ENCODE peak calls at places on chromosomes 11 and 22, in four cellular contexts. One of them, this sample, is unnamed.

GRCh38 chr11:69541501-69542313 is 60.2 kb downstream of the LINC01488 start:
- DNase-seq in ascending aorta: no peak
- DNase-seq in tibial nerve: no peak
- DNase-seq in transverse colon: no peak
- DNase-seq in this sample: peak; percentile 35

GRCh38 chr11:22976146-22976545 is 115.9 kb upstream of the CCDC179 start:
- DNase-seq in tibial nerve: no peak
- DNase-seq in ascending aorta: no peak
- DNase-seq in transverse colon: no peak
- DNase-seq in this sample: no peak

GRCh38 chr11:96015911-96016565 is 92.1 kb upstream of the MTMR2 start:
- DNase-seq in transverse colon: no peak
- DNase-seq in tibial nerve: no peak
- DNase-seq in ascending aorta: no peak
- DNase-seq in this sample: no peak

GRCh38 chr22:20211997-20212753 is 55.9 kb downstream of the RTN4R start:
- DNase-seq in transverse colon: peak; percentile 57
- DNase-seq in tibial nerve: peak; percentile 29
- DNase-seq in ascending aorta: no peak
- DNase-seq in this sample: peak; percentile 21

GRCh38 chr11:6251120-6251733 is 8.4 kb upstream of the CCKBR start:
- DNase-seq in transverse colon: peak; percentile 82
- DNase-seq in ascending aorta: no peak
- DNase-seq in tibial nerve: peak; percentile 47
- DNase-seq in this sample: peak; percentile 73

GRCh38 chr11:115255006-115255762 is 249.0 kb downstream of the CADM1 start:
- DNase-seq in ascending aorta: no peak
- DNase-seq in tibial nerve: no peak
- DNase-seq in transverse colon: no peak
- DNase-seq in this sample: no peak

GRCh38 chr22:44024288-44024908 is at the start of gene PARVB:
- DNase-seq in ascending aorta: no peak
- DNase-seq in tibial nerve: no peak
- DNase-seq in transverse colon: peak; percentile 17
- DNase-seq in this sample: no peak

GRCh38 chr11:19872526-19873135 is 160.0 kb downstream of the NAV2 start:
- DNase-seq in ascending aorta: no peak
- DNase-seq in tibial nerve: no peak
- DNase-seq in transverse colon: no peak
- DNase-seq in this sample: no peak

GRCh38 chr11:46367244-46367915 is 14.1 kb upstream of the MDK start:
- DNase-seq in transverse colon: peak; percentile 72
- DNase-seq in ascending aorta: no peak
- DNase-seq in tibial nerve: peak; percentile 59
- DNase-seq in this sample: no peak

GRCh38 chr22:21947040-21948014 is 5.3 kb downstream of the PPM1F start:
- DNase-seq in transverse colon: no peak
- DNase-seq in tibial nerve: no peak
- DNase-seq in ascending aorta: no peak
- DNase-seq in this sample: no peak

GRCh38 chr11:60700689-60701508 is 1.5 kb downstream of the MS4A8 start:
- DNase-seq in tibial nerve: no peak
- DNase-seq in transverse colon: peak; percentile 53
- DNase-seq in ascending aorta: no peak
- DNase-seq in this sample: no peak

GRCh38 chr22:40818192-40818746 is 877 bp downstream of the SLC25A17 start:
- DNase-seq in ascending aorta: no peak
- DNase-seq in transverse colon: no peak
- DNase-seq in tibial nerve: no peak
- DNase-seq in this sample: no peak

GRCh38 chr11:122509091-122509490 is 146.4 kb upstream of the UBASH3B start:
- DNase-seq in transverse colon: no peak
- DNase-seq in tibial nerve: no peak
- DNase-seq in ascending aorta: no peak
- DNase-seq in this sample: no peak

GRCh38 chr11:62889484-62890437 is 9.1 kb downstream of the SLC3A2 start:
- DNase-seq in transverse colon: peak; percentile 67
- DNase-seq in ascending aorta: no peak
- DNase-seq in tibial nerve: no peak
- DNase-seq in this sample: no peak

GRCh38 chr22:22033803-22034468 is 51.3 kb upstream of the TOP3B start:
- DNase-seq in transverse colon: no peak
- DNase-seq in ascending aorta: no peak
- DNase-seq in tibial nerve: no peak
- DNase-seq in this sample: no peak

GRCh38 chr22:25824828-25825474 is 83.0 kb downstream of the MYO18B start:
- DNase-seq in ascending aorta: no peak
- DNase-seq in transverse colon: no peak
- DNase-seq in tibial nerve: no peak
- DNase-seq in this sample: no peak

DNA sequence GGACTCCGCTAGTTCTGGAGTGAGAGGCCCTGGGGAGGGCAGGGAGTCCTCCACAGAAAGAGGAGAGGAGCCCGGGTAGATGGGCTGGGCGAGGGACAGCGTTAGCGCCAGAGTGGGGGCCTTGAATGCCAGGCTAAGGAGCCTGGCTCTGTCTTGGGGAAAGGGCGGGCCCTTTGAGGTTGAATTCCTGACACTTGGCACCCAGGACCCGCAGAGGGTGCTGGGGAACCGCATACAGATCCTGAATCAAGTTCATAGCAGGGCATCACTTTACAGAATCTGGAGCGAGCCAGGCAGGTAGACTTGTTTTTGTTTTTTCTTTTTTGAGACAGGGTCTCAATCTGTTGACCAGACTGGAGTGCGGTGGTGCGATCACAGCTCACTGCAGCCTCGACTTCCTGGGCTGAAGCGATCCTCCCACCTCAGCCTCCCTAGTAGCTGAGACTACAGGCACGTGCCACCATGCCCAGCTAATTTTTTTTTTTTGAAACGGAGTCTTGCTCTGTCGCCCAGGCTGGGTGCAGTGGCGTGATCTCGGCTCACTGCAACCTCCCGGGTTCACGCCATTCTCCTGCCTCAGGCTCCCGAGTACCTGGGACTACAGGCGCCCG is 6.0 kb downstream of the CARNS1 start:
- DNase-seq in tibial nerve: no peak
- DNase-seq in ascending aorta: no peak
- DNase-seq in transverse colon: no peak
- DNase-seq in this sample: no peak
- TF ChIP-seq CTCF in tibial nerve: no peak
- TF ChIP-seq CTCF in ascending aorta: no peak
- TF ChIP-seq CTCF in transverse colon: no peak
- TF ChIP-seq CTCF in this sample: no peak

GRCh38 chr22:46863794-46864193 is 101.3 kb downstream of the TBC1D22A start:
- DNase-seq in ascending aorta: no peak
- DNase-seq in transverse colon: no peak
- DNase-seq in tibial nerve: no peak
- DNase-seq in this sample: no peak
- TF ChIP-seq CTCF in ascending aorta: no peak
- TF ChIP-seq CTCF in transverse colon: no peak
- TF ChIP-seq CTCF in tibial nerve: no peak
- TF ChIP-seq CTCF in this sample: no peak

GRCh38 chr11:1482581-1483444 is 3.8 kb downstream of the MOB2 start:
- DNase-seq in tibial nerve: no peak
- DNase-seq in ascending aorta: peak; percentile 30
- DNase-seq in transverse colon: no peak
- DNase-seq in this sample: no peak
- TF ChIP-seq CTCF in tibial nerve: no peak
- TF ChIP-seq CTCF in ascending aorta: peak; percentile 31
- TF ChIP-seq CTCF in transverse colon: no peak
- TF ChIP-seq CTCF in this sample: no peak

DNA sequence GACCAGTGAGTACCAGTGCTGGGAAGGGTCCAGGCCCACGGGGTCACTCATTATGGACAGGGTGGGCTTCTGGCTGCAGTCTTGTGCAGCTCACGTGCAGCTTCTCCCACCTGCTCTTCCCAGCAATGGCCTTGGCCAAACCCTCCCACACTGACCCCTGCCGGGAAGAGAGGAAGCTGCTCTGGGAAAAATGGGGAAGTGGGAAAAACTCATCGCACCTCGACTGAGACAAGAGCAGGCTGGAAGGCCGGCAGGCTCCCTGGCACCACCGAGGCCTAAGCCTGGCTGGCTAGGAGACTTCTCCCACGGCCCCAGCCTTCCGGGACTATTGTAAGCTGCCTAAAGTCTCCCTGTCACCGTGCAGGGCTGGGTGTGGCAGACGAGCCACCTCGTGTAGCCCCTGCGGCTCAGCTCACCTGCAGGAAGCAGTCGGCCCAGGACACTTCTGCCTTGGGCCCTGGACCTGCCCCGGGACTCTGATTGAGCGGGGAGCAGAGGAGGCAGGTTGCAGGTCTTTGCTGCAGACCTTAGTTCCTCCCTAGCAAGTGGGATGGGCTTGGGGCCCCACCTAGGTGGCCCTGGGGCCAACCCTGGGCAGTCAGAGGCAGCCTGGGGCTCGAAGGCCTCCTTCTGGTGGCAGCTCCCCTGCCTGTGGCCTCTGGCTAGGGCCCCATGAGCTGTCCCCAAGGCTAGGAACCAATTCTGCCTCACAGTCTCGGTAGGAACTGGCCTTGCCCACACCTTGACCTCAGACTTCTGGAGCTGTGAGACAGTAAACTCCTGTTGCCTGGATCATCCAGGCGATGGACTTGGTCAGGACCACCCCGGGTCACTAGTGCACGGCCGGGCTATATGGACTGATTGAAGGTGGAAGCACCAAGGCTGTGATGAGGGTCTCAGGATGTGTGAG is 23.1 kb downstream of the MRGPRG start:
- DNase-seq in transverse colon: peak; percentile 41
- DNase-seq in ascending aorta: no peak
- DNase-seq in tibial nerve: no peak
- DNase-seq in this sample: no peak
- TF ChIP-seq CTCF in transverse colon: peak; percentile 46
- TF ChIP-seq CTCF in ascending aorta: peak; percentile 27
- TF ChIP-seq CTCF in tibial nerve: no peak
- TF ChIP-seq CTCF in this sample: peak; percentile 11

GRCh38 chr11:109040303-109040702 is 375.4 kb downstream of the DDX10 start:
- DNase-seq in transverse colon: no peak
- DNase-seq in tibial nerve: no peak
- DNase-seq in ascending aorta: no peak
- DNase-seq in this sample: no peak
- TF ChIP-seq CTCF in transverse colon: no peak
- TF ChIP-seq CTCF in tibial nerve: no peak
- TF ChIP-seq CTCF in ascending aorta: no peak
- TF ChIP-seq CTCF in this sample: no peak

This sample was measured in breast epithelium.